ENCODE peak calls at places on chromosomes 3 and 15, in six cellular contexts. N, I, S, Q, Y and O are unnamed samples.

GRCh38 chr3:171838218-171838720 is 4.9 kb upstream of the TMEM212 start:
- DNase-seq in N (peak; percentile 20), I (peak; percentile 91), S (peak; percentile 57), Q (no peak), Y (peak; percentile 16), O (no peak)

GRCh38 chr3:187833799-187834578 is 88.7 kb upstream of the BCL6 start:
- DNase-seq in N (no peak), I (no peak), S (no peak), Q (no peak), Y (no peak), O (no peak)

GRCh38 chr3:122572940-122573412 is 4.5 kb upstream of the PARP15 start:
- DNase-seq in N (no peak), I (no peak), S (no peak), Q (peak; percentile 54), Y (peak; percentile 71), O (no peak)

GRCh38 chr3:165196577-165197561 is 685 bp upstream of the SLITRK3 start:
- DNase-seq in N (no peak), I (no peak), S (no peak), Q (no peak), Y (peak; percentile 25), O (no peak)

GRCh38 chr15:41417812-41418211 is 917 bp downstream of the RTF1 start:
- DNase-seq in N (no peak), I (no peak), S (no peak), Q (no peak), Y (no peak), O (no peak)

GRCh38 chr3:70871909-70872656 is 559.6 kb upstream of the MDFIC2 start:
- DNase-seq in N (no peak), I (peak; percentile 88), S (no peak), Q (no peak), Y (peak; percentile 39), O (no peak)

GRCh38 chr15:93130111-93130510 is 41.1 kb upstream of the RGMA start:
- DNase-seq in N (no peak), I (no peak), S (no peak), Q (no peak), Y (no peak), O (no peak)

GRCh38 chr3:148991219-148992026 is at the start of gene GYG1:
- DNase-seq in N (peak; percentile 85), I (peak; percentile 46), S (peak; percentile 62), Q (peak; percentile 90), Y (peak; percentile 86), O (peak; percentile 90)

GRCh38 chr3:175668300-175668699 is 809.2 kb downstream of the NAALADL2 start:
- DNase-seq in N (no peak), I (no peak), S (no peak), Q (no peak), Y (no peak), O (no peak)

GRCh38 chr15:88255496-88256171 is 905 bp downstream of the NTRK3 start:
- DNase-seq in N (no peak), I (peak; percentile 1), S (peak; percentile 48), Q (no peak), Y (peak; percentile 56), O (peak; percentile 50)

GRCh38 chr3:65905648-65906211 is 133.0 kb downstream of the MAGI1 start:
- DNase-seq in N (no peak), I (no peak), S (no peak), Q (no peak), Y (no peak), O (no peak)

GRCh38 chr3:23588547-23588946 is 217.2 kb upstream of the UBE2E1 start:
- DNase-seq in N (no peak), I (no peak), S (no peak), Q (no peak), Y (no peak), O (no peak)

GRCh38 chr15:47888721-47889120 is 171.4 kb downstream of the SEMA6D start:
- DNase-seq in N (no peak), I (no peak), S (no peak), Q (no peak), Y (no peak), O (no peak)

GRCh38 chr3:128568602-128569490 is 75.8 kb upstream of the GATA2 start:
- DNase-seq in N (no peak), I (no peak), S (no peak), Q (no peak), Y (peak; percentile 90), O (no peak)

GRCh38 chr15:82074610-82075009 is 28.8 kb upstream of the MEX3B start:
- DNase-seq in N (no peak), I (no peak), S (no peak), Q (no peak), Y (no peak), O (no peak)

GRCh38 chr3:154095832-154096421 is 25.3 kb upstream of the ARHGEF26 start:
- DNase-seq in N (no peak), I (peak; percentile 20), S (no peak), Q (no peak), Y (no peak), O (peak; percentile 30)

GRCh38 chr3:74465652-74466415 is 148.6 kb downstream of the CNTN3 start:
- DNase-seq in N (no peak), I (no peak), S (peak; percentile 25), Q (no peak), Y (no peak), O (no peak)

GRCh38 chr15:91465696-91466095 is 365.6 kb downstream of the SV2B start:
- DNase-seq in N (peak; percentile 40), I (no peak), S (no peak), Q (no peak), Y (no peak), O (no peak)

GRCh38 chr3:120451670-120452220 is 953 bp upstream of the FSTL1 start:
- DNase-seq in N (no peak), I (no peak), S (no peak), Q (no peak), Y (peak; percentile 84), O (no peak)

GRCh38 chr3:188323067-188323842 is 169.3 kb downstream of the LPP start:
- DNase-seq in N (no peak), I (no peak), S (no peak), Q (peak; percentile 54), Y (no peak), O (no peak)

GRCh38 chr3:48467110-48467454 is 20.5 kb downstream of the ATRIP start:
- DNase-seq in N (no peak), I (no peak), S (no peak), Q (no peak), Y (no peak), O (no peak)

GRCh38 chr3:114104414-114104813 is 47.9 kb downstream of the QTRT2 start:
- DNase-seq in N (no peak), I (peak; percentile 39), S (no peak), Q (no peak), Y (no peak), O (no peak)

GRCh38 chr3:196287066-196287404 is 491 bp downstream of the PCYT1A start:
- DNase-seq in N (no peak), I (no peak), S (no peak), Q (no peak), Y (no peak), O (peak; percentile 34)

GRCh38 chr3:41330465-41330864 is 131.2 kb downstream of the CTNNB1 start:
- DNase-seq in N (no peak), I (peak; percentile 70), S (no peak), Q (no peak), Y (no peak), O (no peak)

GRCh38 chr15:90988249-90988648 is 6.1 kb downstream of the PRC1 start:
- DNase-seq in N (no peak), I (no peak), S (no peak), Q (no peak), Y (peak; percentile 38), O (peak; percentile 50)

GRCh38 chr15:98120561-98120960 is 160.1 kb downstream of the ARRDC4 start:
- DNase-seq in N (no peak), I (no peak), S (no peak), Q (no peak), Y (peak; percentile 15), O (no peak)

GRCh38 chr3:188294823-188295487 is 141.0 kb downstream of the LPP start:
- DNase-seq in N (no peak), I (peak; percentile 93), S (peak; percentile 35), Q (no peak), Y (peak; percentile 44), O (no peak)

GRCh38 chr15:71543413-71543812 is 266.9 kb upstream of the NR2E3 start:
- DNase-seq in N (no peak), I (no peak), S (no peak), Q (no peak), Y (no peak), O (no peak)

GRCh38 chr3:185846041-185846440 is 21.2 kb upstream of the IGF2BP2 start:
- DNase-seq in N (no peak), I (no peak), S (no peak), Q (no peak), Y (peak; percentile 70), O (no peak)

GRCh38 chr3:53264718-53265117 is 8.9 kb upstream of the TKT start:
- DNase-seq in N (no peak), I (no peak), S (no peak), Q (no peak), Y (no peak), O (no peak)

GRCh38 chr15:101578443-101578894 is 73.7 kb downstream of the TM2D3 start:
- DNase-seq in N (peak; percentile 70), I (no peak), S (no peak), Q (no peak), Y (peak; percentile 50), O (peak; percentile 71)

GRCh38 chr15:101583284-101583683 is 68.9 kb downstream of the TM2D3 start:
- DNase-seq in N (no peak), I (no peak), S (no peak), Q (no peak), Y (no peak), O (no peak)

GRCh38 chr15:101579766-101580165 is 72.4 kb downstream of the TM2D3 start:
- DNase-seq in N (no peak), I (peak; percentile 46), S (no peak), Q (no peak), Y (no peak), O (no peak)
- H3K36me3 ChIP-seq in N (no peaks in the 10 kb centered on the region), I (no peaks in the 10 kb centered on the region), S (no peaks in the 10 kb centered on the region), Q (no peaks in the 10 kb centered on the region), Y (no peaks in the 10 kb centered on the region), O (no peaks in the 10 kb centered on the region)

DNA sequence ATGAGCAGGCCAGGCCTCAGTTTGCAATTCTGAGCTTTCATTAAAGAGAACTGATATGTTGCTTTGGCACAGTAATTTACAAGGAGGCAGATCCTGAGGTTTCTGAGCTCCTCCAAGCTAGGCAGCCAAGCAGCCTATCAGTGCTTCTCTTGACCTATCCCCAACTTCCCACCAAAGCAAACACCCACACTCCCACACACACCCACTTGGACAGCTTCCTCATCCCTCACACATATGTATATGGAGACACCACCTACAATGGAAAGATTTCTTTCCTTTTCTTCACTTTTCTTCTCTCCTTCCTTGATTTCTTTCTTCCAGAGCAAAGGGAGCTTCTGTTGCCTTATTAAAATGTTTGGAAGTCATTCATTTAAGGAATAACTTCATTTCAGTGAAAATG is 217.0 kb downstream of the NLGN1 start:
- DNase-seq in N (no peak), I (no peak), S (no peak), Q (no peak), Y (no peak), O (no peak)
- H3K27ac ChIP-seq in N (no peak overlapping the region), I (no peak overlapping the region), S (no peak overlapping the region), Q (no peak overlapping the region), Y (no peak overlapping the region), O (no peak overlapping the region)

GRCh38 chr3:143103633-143104032 is 15.9 kb upstream of the CHST2 start:
- DNase-seq in N (no peak), I (no peak), S (no peak), Q (no peak), Y (no peak), O (no peak)
- H3K36me3 ChIP-seq in N (no peaks in the 10 kb centered on the region), I (no peaks in the 10 kb centered on the region), S (no peaks in the 10 kb centered on the region), Q (no peaks in the 10 kb centered on the region), Y (no peaks in the 10 kb centered on the region), O (no peaks in the 10 kb centered on the region)

GRCh38 chr3:166743463-166744134 is 636.5 kb downstream of the ZBBX start:
- DNase-seq in N (no peak), I (no peak), S (no peak), Q (no peak), Y (no peak), O (no peak)
- H3K27ac ChIP-seq in N (no peak overlapping the region), I (no peak overlapping the region), S (no peak overlapping the region), Q (no peak overlapping the region), Y (no peak overlapping the region), O (no peak overlapping the region)